ENCODE peak calls at places on chromosomes 7 and 10, in ten cellular contexts. N is pancreas, Q is SK-N-SH, D is spleen, T is tibial nerve, A is Panc1, H is breast epithelium, K is neuronal stem cell, B is mesendoderm, V is hepatocyte. R is an unnamed sample. For H3K4me1, the result is how much of the 10 kb centered on the place peaks cover.

GRCh38 chr7:157863906-157864810 is 527.4 kb downstream of the DNAJB6 start:
- DNase-seq in N (no peak), Q (no peak), D (peak), T (no peak), A (no peak), H (no peak), K (no peak), B (no peak), V (no peak), R (no peak)

GRCh38 chr7:100157334-100158228 is 942 bp downstream of the TRAPPC14 start:
- DNase-seq in N (peak), Q (peak), D (peak), T (peak), A (no peak), H (no peak), K (no peak), B (peak), V (peak), R (no peak)

GRCh38 chr7:154419344-154419743 is 367.1 kb downstream of the DPP6 start:
- DNase-seq in N (no peak), Q (no peak), D (no peak), T (no peak), A (no peak), H (no peak), K (no peak), B (no peak), V (no peak), R (no peak)

GRCh38 chr10:121088524-121088923 is 237.4 kb downstream of the WDR11 start:
- DNase-seq in N (no peak), Q (peak), D (no peak), T (no peak), A (no peak), H (no peak), K (no peak), B (peak), V (peak), R (peak)

GRCh38 chr7:85776691-85777363 is 590.0 kb upstream of the SEMA3D start:
- DNase-seq in N (no peak), Q (no peak), D (no peak), T (no peak), A (no peak), H (no peak), K (no peak), B (no peak), V (no peak), R (no peak)

GRCh38 chr10:99522511-99523250 is 10.1 kb upstream of the NKX2-3 start:
- DNase-seq in N (no peak), Q (peak), D (peak), T (no peak), A (no peak), H (no peak), K (no peak), B (peak), V (no peak), R (no peak)

GRCh38 chr7:105916603-105917002 is 40.2 kb upstream of the ATXN7L1 start:
- DNase-seq in N (no peak), Q (no peak), D (no peak), T (no peak), A (no peak), H (no peak), K (no peak), B (no peak), V (no peak), R (no peak)

GRCh38 chr10:22684707-22685106 is 29.7 kb downstream of the PIP4K2A start:
- DNase-seq in N (no peak), Q (no peak), D (no peak), T (no peak), A (no peak), H (no peak), K (no peak), B (no peak), V (no peak), R (no peak)

GRCh38 chr10:77681839-77682238 is 44.2 kb upstream of the KCNMA1 start:
- DNase-seq in N (no peak), Q (no peak), D (no peak), T (no peak), A (no peak), H (no peak), K (no peak), B (no peak), V (no peak), R (no peak)

GRCh38 chr7:52355059-52355458 is 680.4 kb upstream of the POM121L12 start:
- DNase-seq in N (no peak), Q (no peak), D (no peak), T (no peak), A (no peak), H (no peak), K (no peak), B (peak), V (peak), R (no peak)

GRCh38 chr10:12978885-12979284 is 22.6 kb downstream of the CCDC3 start:
- DNase-seq in N (no peak), Q (peak), D (no peak), T (no peak), A (no peak), H (no peak), K (no peak), B (no peak), V (no peak), R (no peak)

GRCh38 chr10:70560511-70560931 is 42.0 kb downstream of the PRF1 start:
- DNase-seq in N (no peak), Q (no peak), D (peak), T (no peak), A (no peak), H (no peak), K (no peak), B (no peak), V (no peak), R (no peak)
- H3K4me1 ChIP-seq in N (under half), Q (under half), D (under half), T (under half), A (under half), H (under half), K (under half), B (under half), V (under half), R (under half)

DNA sequence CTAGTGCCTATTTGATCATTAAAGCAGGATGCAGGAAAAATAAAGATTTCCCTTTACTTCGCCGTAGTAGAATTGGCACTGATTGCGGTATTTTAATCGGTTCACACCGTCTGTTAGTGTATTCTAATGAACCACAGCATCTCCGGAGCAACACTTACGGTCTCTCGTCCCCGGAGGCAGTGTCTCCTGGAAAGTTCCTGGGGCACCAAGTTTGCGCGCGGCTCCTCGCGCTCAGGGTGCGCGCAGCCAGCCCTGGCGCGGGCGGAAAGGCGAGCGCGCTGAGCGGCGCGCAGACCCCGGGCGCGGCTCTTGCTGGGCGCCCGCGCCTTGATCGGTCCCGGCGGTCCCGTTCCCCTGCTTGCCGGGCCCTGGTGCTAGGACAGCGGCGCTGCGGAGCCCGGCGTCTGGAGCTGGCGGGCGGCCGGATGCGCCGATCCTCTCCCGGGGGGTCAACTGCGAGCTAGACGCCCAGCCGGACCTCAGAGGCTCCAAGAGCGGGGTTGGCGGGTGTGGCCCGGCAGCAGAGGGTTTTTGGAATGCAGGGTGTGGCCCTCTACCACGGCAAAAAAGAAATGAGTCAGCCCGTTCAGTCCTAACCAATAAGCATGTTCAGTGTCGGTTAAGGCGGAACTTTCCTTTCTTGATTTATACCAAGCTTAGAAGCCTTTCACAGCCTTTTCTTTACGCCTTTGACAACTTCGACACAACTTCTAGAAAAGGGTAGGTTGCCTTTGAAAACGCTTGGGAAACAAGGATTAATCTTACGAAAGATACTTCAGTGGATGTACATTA is 166.8 kb upstream of the ASAH2 start:
- DNase-seq in N (peak), Q (peak), D (peak), T (peak), A (no peak), H (no peak), K (peak), B (peak), V (peak), R (peak)
- H3K27ac ChIP-seq in N (peak), Q (no peak), D (peak), T (peak), A (no peak), H (peak), K (no peak), B (peak), V (peak), R (peak)

DNA sequence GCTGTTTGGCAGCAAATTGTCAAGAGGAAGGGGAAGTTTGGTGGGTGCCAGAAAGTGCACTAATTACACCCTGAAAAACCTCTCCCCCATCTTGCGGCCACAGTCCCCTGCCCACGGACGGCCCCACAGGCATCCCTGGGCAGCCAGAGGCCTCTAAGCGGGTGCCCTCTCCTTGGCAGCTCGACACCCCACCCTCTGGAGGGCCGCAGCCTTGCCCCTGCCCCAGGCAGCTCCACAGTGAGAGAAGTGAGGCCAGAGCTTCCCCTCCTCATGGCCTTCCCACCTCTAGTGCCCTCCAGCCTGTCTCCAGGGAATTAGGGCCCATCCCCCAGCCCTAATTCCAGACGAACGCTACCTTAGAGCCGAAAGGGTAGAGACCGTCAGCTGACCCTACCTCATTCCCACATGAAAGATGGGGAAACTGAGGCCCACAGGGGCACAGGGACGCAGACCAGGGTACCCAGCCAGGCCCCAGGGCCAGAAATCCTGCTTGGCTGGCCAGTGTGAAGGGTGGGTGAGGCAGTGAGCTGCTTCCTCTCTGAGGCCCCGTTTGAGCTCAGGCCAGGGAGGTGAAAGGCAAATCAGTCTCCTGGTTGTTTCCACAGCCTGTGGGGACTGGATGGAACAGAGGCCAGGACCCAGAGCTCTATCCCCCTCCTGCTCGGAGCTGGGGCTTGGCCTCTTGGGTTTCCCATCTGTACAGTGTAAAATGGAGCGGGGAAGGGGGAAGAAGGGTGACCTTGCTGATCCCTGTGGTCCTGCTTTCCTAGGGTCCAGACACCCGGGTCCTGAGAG is 10.0 kb downstream of the ZCCHC24 start:
- DNase-seq in N (no peak), Q (no peak), D (peak), T (no peak), A (no peak), H (no peak), K (no peak), B (peak), V (no peak), R (no peak)
- H3K4me3 ChIP-seq in N (no peak), Q (no peak), D (no peak), T (peak), A (no peak), H (no peak), K (no peak), B (no peak), V (no peak), R (no peak)

DNA sequence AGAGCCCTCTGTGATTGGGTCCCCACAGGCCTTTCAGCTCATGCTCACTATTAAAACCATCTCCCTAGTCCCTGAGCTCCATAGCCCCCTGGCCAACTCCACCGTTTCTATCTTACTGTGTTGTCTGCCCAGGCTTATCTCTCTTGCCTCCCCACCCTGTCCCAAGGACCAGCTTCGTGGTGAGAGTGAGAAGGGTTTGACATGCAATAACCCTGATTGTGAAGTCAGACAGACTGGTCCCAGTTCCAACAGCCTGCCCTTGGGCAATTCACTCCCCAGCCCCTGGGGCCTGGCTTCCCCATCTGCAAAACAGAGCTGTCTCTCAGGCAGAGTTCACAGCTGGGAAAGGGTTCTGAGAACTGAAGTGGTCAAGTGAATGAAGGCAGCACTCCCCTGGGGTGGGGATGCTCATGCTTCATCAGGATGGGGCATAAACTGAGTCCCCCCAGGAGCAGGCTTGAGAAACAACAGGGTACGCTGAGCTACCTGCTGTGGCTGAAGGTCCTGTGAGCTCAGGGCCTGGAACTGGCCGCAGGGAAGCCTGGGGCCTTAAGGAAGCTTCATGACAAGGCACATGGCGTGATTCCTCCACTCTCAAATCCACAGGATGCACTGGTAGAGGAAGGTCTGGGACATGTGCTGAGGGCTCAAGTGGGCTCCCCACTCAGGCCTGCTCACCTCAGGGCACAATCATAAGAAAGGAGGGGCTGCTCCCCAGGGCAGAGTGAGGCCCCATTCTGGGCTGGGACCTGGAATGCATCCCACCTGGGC is 1.8 kb upstream of the PPIF start:
- DNase-seq in N (no peak), Q (no peak), D (no peak), T (no peak), A (no peak), H (no peak), K (no peak), B (no peak), V (no peak), R (no peak)
- H3K4me1 ChIP-seq in N (under half), Q (under half), D (half or more), T (under half), A (under half), H (under half), K (under half), B (under half), V (under half), R (under half)

GRCh38 chr7:134777908-134778580 is 1.4 kb upstream of the CALD1 start:
- DNase-seq in N (no peak), Q (no peak), D (no peak), T (peak), A (no peak), H (no peak), K (no peak), B (no peak), V (no peak), R (no peak)

GRCh38 chr7:134780166-134780853 is 876 bp downstream of the CALD1 start:
- DNase-seq in N (no peak), Q (no peak), D (no peak), T (peak), A (no peak), H (no peak), K (no peak), B (no peak), V (no peak), R (no peak)

GRCh38 chr7:134778941-134779740 is at the start of gene CALD1:
- DNase-seq in N (peak), Q (peak), D (no peak), T (peak), A (peak), H (peak), K (peak), B (peak), V (peak), R (peak)

GRCh38 chr7:134781171-134781570 is 1.7 kb downstream of the CALD1 start:
- DNase-seq in N (no peak), Q (no peak), D (no peak), T (peak), A (no peak), H (no peak), K (no peak), B (no peak), V (no peak), R (no peak)

DNA sequence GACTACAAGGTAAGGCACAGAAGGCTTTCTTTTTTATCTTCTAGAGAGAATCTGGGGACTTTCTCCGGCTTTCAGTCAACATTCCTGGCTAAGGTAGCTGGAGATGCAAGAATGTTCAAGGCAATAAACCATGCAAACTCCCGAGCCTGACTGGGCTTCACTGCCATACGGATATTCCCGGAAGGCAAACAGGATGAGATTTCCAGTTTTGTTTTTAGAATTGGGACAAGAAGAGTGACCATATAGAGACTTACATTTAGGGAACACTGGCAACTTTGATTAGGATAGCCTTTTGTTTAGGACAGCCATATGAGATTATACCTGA is 269 bp downstream of the CALD1 start:
- DNase-seq in N (no peak), Q (no peak), D (no peak), T (no peak), A (no peak), H (no peak), K (no peak), B (no peak), V (no peak), R (no peak)
- H3K27ac ChIP-seq in N (peak), Q (peak), D (peak), T (peak), A (no peak), H (peak), K (peak), B (peak), V (peak), R (peak)

DNA sequence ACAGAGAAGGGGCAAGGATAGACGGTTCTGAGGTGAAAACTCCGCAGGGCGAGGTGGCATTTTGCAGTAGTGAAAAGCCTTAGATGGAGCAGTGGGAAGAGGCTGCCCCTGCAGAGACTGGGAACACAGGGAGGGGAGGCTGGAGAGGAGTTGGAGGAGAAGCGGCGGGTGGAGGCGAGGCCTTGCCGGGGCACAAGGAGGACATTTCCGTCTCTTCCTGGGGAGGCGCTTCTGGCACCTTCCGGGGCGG is 42.6 kb downstream of the LDB3 start:
- DNase-seq in N (no peak), Q (no peak), D (no peak), T (no peak), A (no peak), H (no peak), K (no peak), B (no peak), V (no peak), R (no peak)
- H3K4me3 ChIP-seq in N (peak), Q (peak), D (peak), T (peak), A (peak), H (peak), K (peak), B (no peak), V (no peak), R (peak)

GRCh38 chr10:129507216-129507615 is 40.2 kb downstream of the MGMT start:
- DNase-seq in N (no peak), Q (no peak), D (no peak), T (no peak), A (no peak), H (no peak), K (no peak), B (no peak), V (no peak), R (no peak)
- H3K4me1 ChIP-seq in N (under half), Q (under half), D (under half), T (under half), A (under half), H (under half), K (under half), B (under half), V (under half), R (under half)

DNA sequence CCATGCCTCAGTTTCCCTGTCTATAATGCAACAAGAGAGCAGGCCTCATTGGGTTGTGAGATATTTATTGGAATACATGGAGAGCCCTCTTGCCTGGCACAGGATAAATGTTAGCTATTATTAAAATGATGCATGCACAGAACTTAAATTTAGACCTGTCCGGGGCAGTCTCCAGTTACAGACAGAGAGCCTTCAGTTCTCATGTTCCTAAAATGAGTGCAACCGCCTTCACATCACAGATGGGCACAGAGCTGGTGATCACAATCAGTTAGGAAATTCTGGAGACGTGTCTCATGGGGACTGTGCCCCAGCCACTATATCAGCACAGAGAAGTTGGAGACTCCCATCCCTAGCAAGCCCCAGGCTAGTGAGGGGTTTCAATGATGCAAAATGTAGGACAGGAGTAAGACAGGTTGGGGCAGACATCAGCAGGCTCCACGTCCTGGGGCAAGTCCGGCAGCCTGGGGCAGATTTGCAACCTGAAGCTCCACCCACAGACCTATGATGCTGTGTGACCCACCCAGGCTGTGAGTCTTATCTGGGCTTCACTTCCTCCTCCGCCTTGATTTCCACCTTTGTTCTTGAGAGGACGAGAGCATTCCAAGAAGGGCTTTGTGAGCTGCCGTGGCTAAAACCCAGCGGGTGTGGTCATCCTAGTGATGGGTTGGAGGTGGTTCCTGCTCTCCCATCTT is 49.4 kb downstream of the CXCL12 start:
- DNase-seq in N (no peak), Q (no peak), D (no peak), T (no peak), A (no peak), H (no peak), K (no peak), B (no peak), V (no peak), R (no peak)
- H3K27ac ChIP-seq in N (no peak), Q (no peak), D (no peak), T (no peak), A (no peak), H (peak), K (no peak), B (no peak), V (no peak), R (no peak)

R was measured in A673.